ENCODE peak calls at places on chromosomes 5 and 9, in ten cellular contexts. O is heart right ventricle, I is NCI-H69, N is vagina, Z is body of pancreas, K is neural crest cell, Q is ELF-1, S is occipital lobe, A is choroid plexus epithelial cell, F is HFFc6. L is an unnamed sample.

GRCh38 chr5:27403248-27403882 is 365.0 kb upstream of the CDH9 start:
- DNase-seq in O (no peak), I (no peak), N (no peak), Z (no peak), K (no peak), Q (no peak), S (no peak), A (peak), F (no peak), L (no peak)

GRCh38 chr5:122306461-122306860 is 5.6 kb upstream of the SNCAIP start:
- DNase-seq in O (no peak), I (no peak), N (no peak), Z (no peak), K (no peak), Q (no peak), S (no peak), A (no peak), F (no peak), L (no peak)

GRCh38 chr5:150523472-150524350 is 15.8 kb downstream of the NDST1 start:
- DNase-seq in O (peak), I (peak), N (no peak), Z (peak), K (peak), Q (peak), S (peak), A (peak), F (peak), L (peak)

GRCh38 chr5:80707645-80708044 is 52.9 kb upstream of the DHFR start:
- DNase-seq in O (no peak), I (no peak), N (no peak), Z (no peak), K (no peak), Q (no peak), S (no peak), A (peak), F (peak), L (no peak)

GRCh38 chr9:32986971-32987370 is 14.5 kb downstream of the APTX start:
- DNase-seq in O (no peak), I (no peak), N (no peak), Z (no peak), K (no peak), Q (no peak), S (no peak), A (peak), F (no peak), L (no peak)

GRCh38 chr9:69178583-69179011 is 4.5 kb downstream of the TJP2 start:
- DNase-seq in O (no peak), I (no peak), N (no peak), Z (no peak), K (no peak), Q (no peak), S (no peak), A (peak), F (peak), L (no peak)

GRCh38 chr9:31355159-31355882 is 1029.1 kb upstream of the ACO1 start:
- DNase-seq in O (no peak), I (peak), N (no peak), Z (no peak), K (no peak), Q (no peak), S (no peak), A (no peak), F (no peak), L (no peak)

GRCh38 chr9:116421006-116421538 is 266.0 kb upstream of the TRIM32 start:
- DNase-seq in O (no peak), I (no peak), N (no peak), Z (no peak), K (no peak), Q (no peak), S (no peak), A (no peak), F (peak), L (no peak)

GRCh38 chr9:122180633-122181032 is 20.9 kb downstream of the MORN5 start:
- DNase-seq in O (no peak), I (peak), N (no peak), Z (no peak), K (no peak), Q (no peak), S (no peak), A (peak), F (peak), L (no peak)

GRCh38 chr5:162719720-162720119 is 652.1 kb downstream of the GABRG2 start:
- DNase-seq in O (no peak), I (no peak), N (no peak), Z (no peak), K (no peak), Q (no peak), S (no peak), A (no peak), F (no peak), L (no peak)

GRCh38 chr5:99191181-99191775 is 262.5 kb upstream of the CHD1 start:
- DNase-seq in O (no peak), I (no peak), N (no peak), Z (no peak), K (no peak), Q (no peak), S (no peak), A (peak), F (no peak), L (no peak)

GRCh38 chr9:94974154-94974860 is 247.8 kb downstream of the AOPEP start:
- DNase-seq in O (no peak), I (no peak), N (no peak), Z (no peak), K (no peak), Q (no peak), S (no peak), A (no peak), F (no peak), L (no peak)

GRCh38 chr5:40206030-40206429 is 473.7 kb upstream of the PTGER4 start:
- DNase-seq in O (no peak), I (no peak), N (no peak), Z (no peak), K (no peak), Q (no peak), S (no peak), A (no peak), F (no peak), L (no peak)

GRCh38 chr5:115641948-115642347 is 16.1 kb upstream of the TMED7 start:
- DNase-seq in O (no peak), I (no peak), N (no peak), Z (no peak), K (no peak), Q (no peak), S (no peak), A (no peak), F (no peak), L (no peak)

L was measured in transverse colon.